ENCODE peak calls at places on chromosomes 1 and 21, in ten cellular contexts. Y is mammary epithelial cell; G is prostate gland; P is PC-9; A is K562; X is CD4-positive, alpha-beta T cell; Z is IMR-90; E is astrocyte; W is HL-60; N is colonic mucosa. B is an unnamed sample.

GRCh38 chr1:6770727-6771567 is 14.3 kb upstream of the CAMTA1 start:
- DNase-seq in Y (peak), G (no peak), P (no peak), A (no peak), X (no peak), Z (peak), E (peak), W (no peak), N (no peak), B (peak)

GRCh38 chr1:196467230-196467629 is 141.0 kb downstream of the KCNT2 start:
- DNase-seq in Y (no peak), G (no peak), P (no peak), A (no peak), X (no peak), Z (peak), E (peak), W (no peak), N (no peak), B (no peak)

GRCh38 chr1:201013031-201013485 is 10.5 kb downstream of the KIF21B start:
- DNase-seq in Y (no peak), G (no peak), P (peak), A (peak), X (no peak), Z (no peak), E (no peak), W (no peak), N (peak), B (no peak)

GRCh38 chr1:39788758-39789570 is at the start of gene BMP8B:
- DNase-seq in Y (peak), G (peak), P (peak), A (peak), X (no peak), Z (no peak), E (no peak), W (peak), N (peak), B (peak)

GRCh38 chr1:172180886-172181285 is 239.6 kb upstream of the C1orf105 start:
- DNase-seq in Y (peak), G (peak), P (no peak), A (no peak), X (no peak), Z (peak), E (peak), W (no peak), N (peak), B (no peak)

GRCh38 chr21:39388811-39389155 is 39.9 kb upstream of the HMGN1 start:
- DNase-seq in Y (no peak), G (no peak), P (no peak), A (no peak), X (no peak), Z (no peak), E (no peak), W (no peak), N (no peak), B (no peak)

GRCh38 chr1:98110674-98111073 is 189.8 kb upstream of the DPYD start:
- DNase-seq in Y (peak), G (no peak), P (no peak), A (no peak), X (no peak), Z (peak), E (peak), W (no peak), N (no peak), B (no peak)

GRCh38 chr1:156931553-156931952 is 11.1 kb downstream of the LRRC71 start:
- DNase-seq in Y (no peak), G (no peak), P (no peak), A (no peak), X (no peak), Z (peak), E (peak), W (no peak), N (no peak), B (no peak)

GRCh38 chr1:222880586-222880985 is 65.7 kb downstream of the DISP1 start:
- DNase-seq in Y (peak), G (no peak), P (no peak), A (no peak), X (no peak), Z (peak), E (peak), W (no peak), N (no peak), B (peak)

GRCh38 chr1:31795801-31796621 is 19.8 kb downstream of the SPOCD1 start:
- DNase-seq in Y (no peak), G (no peak), P (no peak), A (peak), X (no peak), Z (peak), E (peak), W (no peak), N (no peak), B (no peak)

GRCh38 chr1:25009675-25010262 is 79.7 kb upstream of the RUNX3 start:
- DNase-seq in Y (no peak), G (no peak), P (no peak), A (no peak), X (no peak), Z (no peak), E (no peak), W (no peak), N (no peak), B (no peak)

GRCh38 chr1:163068716-163069115 is 445 bp upstream of the RGS4 start:
- DNase-seq in Y (no peak), G (no peak), P (no peak), A (no peak), X (no peak), Z (peak), E (peak), W (no peak), N (no peak), B (no peak)

GRCh38 chr1:37556712-37557196 is at the start of gene DNALI1:
- DNase-seq in Y (peak), G (peak), P (no peak), A (peak), X (no peak), Z (peak), E (peak), W (no peak), N (peak), B (peak)

GRCh38 chr21:35838987-35839763 is 221.2 kb downstream of the SETD4 start:
- DNase-seq in Y (peak), G (no peak), P (no peak), A (no peak), X (no peak), Z (no peak), E (no peak), W (no peak), N (no peak), B (no peak)

GRCh38 chr21:17730782-17731181 is 88.4 kb downstream of the C21orf91 start:
- DNase-seq in Y (peak), G (no peak), P (no peak), A (no peak), X (no peak), Z (no peak), E (no peak), W (peak), N (no peak), B (no peak)

GRCh38 chr1:42937141-42937696 is 21.4 kb downstream of the SLC2A1 start:
- DNase-seq in Y (peak), G (peak), P (peak), A (no peak), X (no peak), Z (peak), E (peak), W (peak), N (peak), B (peak)

GRCh38 chr1:145707183-145707867 is at the start of gene PDZK1:
- DNase-seq in Y (no peak), G (no peak), P (peak), A (no peak), X (no peak), Z (no peak), E (no peak), W (no peak), N (no peak), B (no peak)

GRCh38 chr1:145708063-145708462 is 895 bp upstream of the PDZK1 start:
- DNase-seq in Y (peak), G (no peak), P (no peak), A (no peak), X (no peak), Z (peak), E (peak), W (no peak), N (no peak), B (no peak)

GRCh38 chr1:145702826-145703225 is 4.3 kb downstream of the PDZK1 start:
- DNase-seq in Y (no peak), G (no peak), P (no peak), A (no peak), X (no peak), Z (no peak), E (no peak), W (no peak), N (no peak), B (no peak)

GRCh38 chr1:145705634-145706033 is 1.5 kb downstream of the PDZK1 start:
- DNase-seq in Y (no peak), G (no peak), P (no peak), A (no peak), X (no peak), Z (no peak), E (no peak), W (no peak), N (no peak), B (no peak)

DNA sequence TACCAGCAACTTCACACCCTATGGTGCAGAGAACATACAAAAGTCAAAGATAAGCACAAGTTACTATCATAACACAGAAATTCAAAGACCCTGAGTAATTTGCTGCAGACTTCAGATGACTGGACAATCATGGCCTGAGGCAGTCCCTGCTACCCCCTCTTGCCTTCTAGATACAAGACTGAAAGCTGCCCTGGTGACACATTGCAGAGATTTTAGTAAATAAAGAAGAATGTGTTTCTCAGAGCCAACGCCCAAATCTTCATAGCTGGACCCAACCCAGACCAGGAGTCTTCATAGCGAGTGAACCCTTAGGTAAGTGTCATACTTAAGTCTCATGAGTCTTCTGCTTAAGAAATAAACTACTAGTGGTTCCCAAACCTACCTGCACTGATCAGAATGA is 886 bp downstream of the PDZK1 start:
- DNase-seq in Y (peak), G (no peak), P (peak), A (no peak), X (no peak), Z (peak), E (peak), W (no peak), N (no peak), B (peak)
- H3K27ac ChIP-seq in Y (peak), G (no peak), P (peak), A (no peak), X (no peak), Z (no peak), E (no peak), W (no peak), N (no peak), B (no peak)

DNA sequence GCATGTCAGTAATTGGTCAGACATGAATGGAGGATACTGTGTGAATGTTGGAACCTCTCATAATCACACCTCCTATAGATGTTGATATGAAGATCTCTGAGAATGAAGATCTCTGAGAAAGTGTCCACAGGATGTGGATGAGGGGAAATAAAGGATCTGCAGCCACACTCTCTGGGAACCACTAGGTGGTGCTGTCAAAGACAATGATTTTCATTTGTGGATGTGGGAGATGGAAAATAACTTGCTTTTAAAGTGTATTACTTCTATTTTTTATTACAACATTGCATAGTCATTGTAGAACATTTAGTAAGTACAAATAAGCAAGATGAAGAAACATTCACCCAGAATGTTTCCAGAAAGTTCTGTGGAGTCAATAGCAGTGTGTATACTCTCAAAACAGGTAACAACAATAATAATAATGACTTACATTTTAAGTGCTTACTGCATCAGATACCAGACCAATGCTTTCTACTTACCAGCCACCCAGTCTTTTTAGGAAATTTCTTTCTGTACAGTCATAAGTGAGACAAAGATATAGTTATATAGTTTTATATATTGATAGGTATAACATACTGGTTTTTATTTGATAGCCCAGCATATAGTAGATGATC is 128.2 kb downstream of the ATG4C start:
- DNase-seq in Y (peak), G (no peak), P (no peak), A (peak), X (no peak), Z (peak), E (peak), W (peak), N (no peak), B (peak)
- TF ChIP-seq CTCF in Y (peak), G (no peak), P (peak), A (peak), X (peak), Z (peak), E (peak), W (peak), N (peak), B (peak)

GRCh38 chr1:94640125-94640524 is 98.6 kb upstream of the F3 start:
- DNase-seq in Y (no peak), G (no peak), P (no peak), A (no peak), X (no peak), Z (no peak), E (no peak), W (no peak), N (no peak), B (no peak)
- H3K27ac ChIP-seq in Y (no peak), G (no peak), P (peak), A (no peak), X (no peak), Z (no peak), E (no peak), W (no peak), N (no peak), B (no peak)

GRCh38 chr1:150235852-150236613 is at the start of gene ANP32E:
- DNase-seq in Y (peak), G (peak), P (peak), A (peak), X (peak), Z (peak), E (peak), W (peak), N (peak), B (peak)
- TF ChIP-seq CTCF in Y (peak), G (no peak), P (no peak), A (no peak), X (no peak), Z (peak), E (no peak), W (no peak), N (no peak), B (peak)

GRCh38 chr1:198462365-198463025 is 78.0 kb downstream of the ATP6V1G3 start:
- DNase-seq in Y (peak), G (no peak), P (no peak), A (no peak), X (no peak), Z (peak), E (peak), W (no peak), N (no peak), B (peak)
- H3K27ac ChIP-seq in Y (peak), G (no peak), P (no peak), A (no peak), X (no peak), Z (no peak), E (no peak), W (no peak), N (no peak), B (no peak)

GRCh38 chr1:12184008-12184681 is 17.4 kb downstream of the TNFRSF1B start:
- DNase-seq in Y (no peak), G (peak), P (peak), A (peak), X (no peak), Z (peak), E (peak), W (peak), N (peak), B (no peak)
- TF ChIP-seq CTCF in Y (no peak), G (no peak), P (no peak), A (peak), X (no peak), Z (peak), E (no peak), W (no peak), N (no peak), B (no peak)